ENCODE peak calls at places on chromosomes 13 and 19, in nine cellular contexts. C, D, N, E, Z, I, X, B and L are unnamed samples.
A peak's percentile ranks its signal among the peaks of the same experiment; 100 is the strongest.

GRCh38 chr13:80529734-80530133 is 188.8 kb upstream of the SPRY2 start:
- DNase-seq in B (no peak), N (no peak), D (no peak), E (no peak), C (no peak), Z (no peak), X (no peak), I (no peak), L (peak; percentile 61)

GRCh38 chr13:101618440-101619187 is 166.1 kb downstream of the ITGBL1 start:
- DNase-seq in C (no peak), X (no peak), N (no peak), I (no peak), Z (no peak), B (no peak), E (no peak), D (no peak), L (no peak)

GRCh38 chr19:18112989-18113478 is 15.5 kb downstream of the MAST3 start:
- DNase-seq in C (peak; percentile 77), B (peak; percentile 83), N (no peak), E (peak; percentile 74), X (peak; percentile 77), Z (peak; percentile 91), I (peak; percentile 77), D (peak; percentile 67), L (peak; percentile 59)

GRCh38 chr13:79379274-79379673 is 26.8 kb downstream of the RBM26 start:
- DNase-seq in I (no peak), C (no peak), B (no peak), D (no peak), Z (no peak), E (no peak), N (no peak), X (no peak), L (no peak)

GRCh38 chr13:108496364-108497215 is 132.8 kb upstream of the MYO16 start:
- DNase-seq in X (no peak), D (no peak), I (no peak), B (peak; percentile 5), C (no peak), Z (no peak), E (no peak), N (no peak), L (no peak)

GRCh38 chr13:28434934-28435333 is 60.0 kb downstream of the FLT1 start:
- DNase-seq in I (no peak), C (no peak), B (no peak), X (no peak), D (no peak), Z (no peak), N (no peak), E (no peak), L (no peak)

GRCh38 chr19:46721269-46722003 is 4.5 kb upstream of the PRKD2 start:
- DNase-seq in N (no peak), C (no peak), X (no peak), I (no peak), E (no peak), Z (no peak), D (no peak), B (no peak), L (no peak)

GRCh38 chr19:48970923-48971395 is 5.8 kb downstream of the FTL start:
- DNase-seq in D (peak; percentile 78), N (no peak), B (peak; percentile 85), Z (peak; percentile 92), E (peak; percentile 82), X (peak; percentile 72), C (peak; percentile 75), I (peak; percentile 85), L (peak; percentile 51)

GRCh38 chr13:101115762-101116161 is 300.5 kb downstream of the NALCN start:
- DNase-seq in I (no peak), E (no peak), D (no peak), Z (no peak), X (no peak), B (peak; percentile 3), N (no peak), C (no peak), L (no peak)

GRCh38 chr13:38045278-38046048 is 175.9 kb upstream of the TRPC4 start:
- DNase-seq in C (peak; percentile 64), B (peak; percentile 71), D (no peak), N (no peak), X (peak; percentile 14), I (no peak), Z (no peak), E (no peak), L (peak; percentile 51)

GRCh38 chr13:101916108-101916757 is 463.8 kb downstream of the ITGBL1 start:
- DNase-seq in C (no peak), I (no peak), B (peak; percentile 2), D (no peak), N (no peak), X (no peak), Z (peak; percentile 68), E (no peak), L (peak; percentile 22)

GRCh38 chr19:7869453-7869909 is 4.7 kb downstream of the PRR36 start:
- DNase-seq in I (peak; percentile 83), E (peak; percentile 78), N (no peak), B (peak; percentile 40), C (peak; percentile 55), D (peak; percentile 76), Z (peak; percentile 76), X (peak; percentile 57), L (peak; percentile 55)

GRCh38 chr13:112651306-112651705 is 38.5 kb upstream of the ATP11A start:
- DNase-seq in C (no peak), X (no peak), E (no peak), D (no peak), Z (no peak), N (no peak), I (no peak), B (peak; percentile 79), L (no peak)

GRCh38 chr13:62906896-62907295 is 1491.2 kb upstream of the PCDH20 start:
- DNase-seq in E (no peak), B (no peak), N (no peak), X (no peak), D (no peak), C (no peak), Z (no peak), I (no peak), L (no peak)

GRCh38 chr13:29569253-29570057 is 26.0 kb downstream of the SLC7A1 start:
- DNase-seq in X (no peak), Z (no peak), E (no peak), I (no peak), C (no peak), B (peak; percentile 14), D (no peak), N (no peak), L (peak; percentile 35)

GRCh38 chr13:104522235-104523072 is 1456.2 kb upstream of the SLC10A2 start:
- DNase-seq in X (no peak), Z (peak; percentile 32), E (no peak), B (no peak), I (no peak), C (no peak), N (no peak), D (no peak), L (no peak)

GRCh38 chr13:51832471-51833152 is 12.4 kb downstream of the TMEM272 start:
- DNase-seq in C (peak; percentile 28), Z (no peak), B (peak; percentile 55), E (no peak), I (peak; percentile 53), X (no peak), D (peak; percentile 48), N (no peak), L (no peak)

GRCh38 chr19:1459479-1459878 is 9.6 kb downstream of the APC2 start:
- DNase-seq in E (no peak), I (no peak), N (no peak), D (no peak), Z (no peak), C (no peak), B (no peak), X (no peak), L (no peak)

GRCh38 chr19:3591876-3592613 is 6.8 kb downstream of the GIPC3 start:
- DNase-seq in B (no peak), C (no peak), E (no peak), N (no peak), Z (no peak), I (no peak), X (no peak), D (no peak), L (no peak)

GRCh38 chr19:46416077-46416709 is 2.8 kb upstream of the CCDC8 start:
- DNase-seq in I (no peak), B (peak; percentile 91), X (peak; percentile 36), N (peak; percentile 19), D (no peak), E (no peak), Z (peak; percentile 94), C (peak; percentile 87), L (no peak)

GRCh38 chr13:27536361-27537101 is 83.8 kb downstream of the LNX2 start:
- DNase-seq in B (no peak), C (no peak), X (no peak), Z (no peak), D (no peak), I (no peak), N (no peak), E (no peak), L (no peak)

GRCh38 chr19:18433735-18434398 is 4.1 kb downstream of the ISYNA1 start:
- DNase-seq in Z (peak; percentile 49), N (no peak), B (no peak), E (no peak), X (no peak), D (no peak), I (no peak), C (no peak), L (no peak)

GRCh38 chr13:107192289-107192688 is 624.4 kb upstream of the ARGLU1 start:
- DNase-seq in N (no peak), D (no peak), B (no peak), X (no peak), I (no peak), E (no peak), C (no peak), Z (no peak), L (no peak)

GRCh38 chr13:76791290-76791664 is 94.9 kb downstream of the KCTD12 start:
- DNase-seq in B (peak; percentile 22), I (no peak), Z (peak; percentile 31), E (no peak), X (no peak), C (no peak), N (no peak), D (no peak), L (no peak)

GRCh38 chr19:40191836-40192646 is 815 bp downstream of the MAP3K10 start:
- DNase-seq in C (peak; percentile 38), X (no peak), B (peak; percentile 25), E (no peak), Z (peak; percentile 53), N (no peak), I (no peak), D (peak; percentile 8), L (peak; percentile 31)

GRCh38 chr13:91813255-91813654 is 414.8 kb downstream of the GPC5 start:
- DNase-seq in D (no peak), N (no peak), C (no peak), Z (peak; percentile 33), E (no peak), B (peak; percentile 3), X (no peak), I (no peak), L (no peak)

GRCh38 chr13:113552079-113552478 is 32.5 kb upstream of the TFDP1 start:
- DNase-seq in N (no peak), I (no peak), Z (no peak), D (no peak), B (no peak), E (no peak), C (no peak), X (no peak), L (no peak)

GRCh38 chr13:95921485-95921884 is 131.7 kb downstream of the UGGT2 start:
- DNase-seq in B (no peak), C (peak; percentile 55), D (no peak), N (no peak), E (no peak), Z (no peak), I (no peak), X (no peak), L (no peak)

GRCh38 chr13:43107780-43108179 is 84.4 kb downstream of the DNAJC15 start:
- DNase-seq in D (no peak), C (peak; percentile 37), I (no peak), B (no peak), N (no peak), E (no peak), X (no peak), Z (no peak), L (no peak)

GRCh38 chr13:62119739-62120700 is 704.4 kb upstream of the PCDH20 start:
- DNase-seq in X (peak; percentile 16), C (no peak), E (no peak), Z (no peak), D (no peak), I (no peak), B (peak; percentile 25), N (no peak), L (peak; percentile 2)

GRCh38 chr19:53549354-53549753 is 11.4 kb downstream of the ZNF331 start:
- DNase-seq in D (no peak), N (no peak), X (no peak), E (no peak), I (no peak), Z (no peak), C (peak; percentile 29), B (peak; percentile 88), L (no peak)